ENCODE peak calls at places on chromosome 1, in four cellular contexts. B is psoas muscle, D is cardiac muscle cell, G is heart right ventricle. E is an unnamed sample.

GRCh38 chr1:24418898-24419628 is 3.5 kb downstream of the NIPAL3 start:
- DNase-seq in B (no peak), D (peak), G (no peak), E (peak)

GRCh38 chr1:38246955-38247952 is 200.7 kb upstream of the POU3F1 start:
- DNase-seq in B (no peak), D (no peak), G (no peak), E (peak)

GRCh38 chr1:62230724-62231123 is 36.1 kb downstream of the L1TD1 start:
- DNase-seq in B (no peak), D (peak), G (no peak), E (peak)

GRCh38 chr1:188169971-188170370 is 1341.2 kb downstream of the PLA2G4A start:
- DNase-seq in B (no peak), D (no peak), G (no peak), E (no peak)

GRCh38 chr1:209561561-209561960 is 22.0 kb upstream of the CAMK1G start:
- DNase-seq in B (no peak), D (no peak), G (no peak), E (no peak)

GRCh38 chr1:103942029-103942428 is 192.3 kb downstream of the AMY1C start:
- DNase-seq in B (no peak), D (no peak), G (no peak), E (no peak)

GRCh38 chr1:182015360-182015759 is 46.2 kb downstream of the ZNF648 start:
- DNase-seq in B (no peak), D (no peak), G (no peak), E (peak)

GRCh38 chr1:234612352-234613127 is 2.6 kb upstream of the IRF2BP2 start:
- DNase-seq in B (peak), D (peak), G (peak), E (peak)

GRCh38 chr1:77282187-77282865 is 507 bp downstream of the AK5 start:
- DNase-seq in B (peak), D (no peak), G (no peak), E (peak)

GRCh38 chr1:53971718-53972117 is 25.6 kb downstream of the LRRC42 start:
- DNase-seq in B (no peak), D (no peak), G (no peak), E (no peak)

GRCh38 chr1:30014031-30014430 is 709.4 kb downstream of the MATN1 start:
- DNase-seq in B (no peak), D (no peak), G (no peak), E (no peak)
- TF ChIP-seq CTCF in B (no peak), D (no peak), G (no peak), E (no peak)

DNA sequence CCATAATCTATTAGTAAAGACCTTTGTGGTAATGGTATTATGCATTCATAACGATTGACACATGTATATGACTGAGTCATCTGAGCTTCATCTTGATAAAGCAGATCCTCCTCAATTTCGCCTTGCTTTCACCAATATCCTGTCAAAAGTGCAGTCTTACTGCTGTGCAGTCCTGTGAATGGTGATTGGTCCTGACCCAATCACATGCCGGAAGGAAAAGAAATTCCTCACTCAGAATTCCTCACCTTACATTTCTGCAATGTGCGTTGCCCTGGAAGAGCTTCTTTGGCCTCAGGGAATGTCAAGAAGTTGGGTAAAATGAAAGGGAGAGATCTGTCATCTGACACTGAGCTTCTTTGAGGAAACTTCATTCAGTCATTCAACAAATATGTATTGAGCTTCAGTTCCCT is 121.0 kb upstream of the TSPAN2 start:
- DNase-seq in B (no peak), D (no peak), G (no peak), E (peak)
- H3K4me3 ChIP-seq in B (no peak), D (no peak), G (no peak), E (no peak)

DNA sequence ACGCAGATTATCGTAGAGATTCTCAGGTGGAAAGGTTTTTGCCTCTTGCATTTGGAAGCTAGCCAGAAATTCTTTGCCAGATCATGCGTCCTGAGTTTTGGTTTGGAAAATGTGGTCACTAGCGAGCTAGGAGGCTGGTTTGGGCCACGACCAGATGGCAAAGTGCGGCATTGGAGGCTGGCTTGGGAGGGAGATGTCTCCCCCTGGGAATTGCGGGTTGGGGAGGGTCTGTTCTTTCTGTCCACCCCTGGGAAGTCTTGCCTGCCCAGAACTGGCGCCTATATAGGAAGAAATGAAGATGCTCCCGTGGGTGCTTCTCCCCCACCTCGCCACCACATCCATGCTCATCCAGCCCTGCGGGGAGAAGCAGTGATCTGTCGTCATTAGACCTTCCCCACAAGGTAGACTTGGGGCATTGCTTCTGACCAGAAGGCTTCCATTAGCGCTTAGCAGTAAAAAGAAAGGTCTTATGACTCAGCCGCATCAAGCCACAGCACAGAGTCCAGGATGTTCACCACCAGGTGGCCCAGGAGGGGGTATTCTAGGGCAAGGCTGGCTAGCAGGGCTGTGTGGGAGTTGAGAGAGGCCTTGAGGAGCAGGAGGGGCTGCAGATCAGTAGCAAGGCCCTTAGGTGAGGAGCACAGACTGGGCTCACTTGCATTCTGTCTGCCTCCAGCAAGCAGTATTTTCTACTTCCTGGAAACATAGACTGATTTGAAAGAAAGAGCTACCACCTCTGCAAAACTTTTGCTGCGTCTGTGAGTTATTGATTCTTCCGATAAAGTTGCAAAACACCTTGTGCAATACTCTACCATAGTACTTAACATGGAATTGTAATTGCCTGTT is 1.5 kb upstream of the PTP4A2 start:
- DNase-seq in B (peak), D (peak), G (peak), E (peak)
- TF ChIP-seq CTCF in B (peak), D (peak), G (no peak), E (peak)

GRCh38 chr1:29238601-29238964 is 2.3 kb downstream of the PTPRU start:
- DNase-seq in B (no peak), D (no peak), G (no peak), E (no peak)
- H3K4me3 ChIP-seq in B (peak), D (no peak), G (peak), E (no peak)

DNA sequence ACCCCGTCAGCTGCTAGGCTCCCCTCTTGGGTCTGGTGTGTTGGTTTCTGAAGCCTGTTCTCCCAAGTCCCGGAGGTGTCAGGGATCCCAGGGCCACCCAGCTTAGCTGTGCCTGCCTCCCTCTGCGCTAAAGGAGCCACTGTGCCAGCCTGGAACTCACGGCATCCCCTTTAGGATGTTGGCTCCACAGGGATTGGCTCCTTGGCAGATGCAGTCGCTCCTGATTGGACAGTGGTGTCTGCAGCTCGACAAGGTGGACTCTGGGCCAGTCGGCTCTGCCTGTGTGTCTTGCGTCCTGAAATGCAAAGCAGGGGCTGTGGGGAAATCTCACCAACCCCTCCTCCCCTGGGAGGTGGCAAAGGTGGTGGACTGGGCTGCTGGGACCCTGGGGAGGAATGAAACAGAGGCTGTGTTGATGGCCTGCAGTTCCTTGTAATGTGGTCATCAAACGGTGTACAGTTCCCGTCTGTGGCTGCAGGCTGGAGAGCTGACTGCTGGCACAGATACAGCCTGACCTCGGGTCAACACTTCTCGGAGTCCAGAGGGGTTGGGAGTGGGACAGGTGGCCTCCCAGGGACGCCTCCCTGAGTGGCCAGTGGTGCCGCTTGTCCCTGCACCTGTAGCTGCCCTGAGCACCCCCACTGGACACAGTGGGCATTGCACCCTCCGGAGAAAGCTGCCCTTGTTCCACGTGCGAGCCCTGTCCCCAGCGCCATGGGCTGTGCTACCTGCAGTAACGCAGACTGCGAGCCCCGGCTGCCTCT is 11.5 kb upstream of the KCNAB2 start:
- DNase-seq in B (peak), D (peak), G (peak), E (peak)
- TF ChIP-seq CTCF in B (peak), D (peak), G (peak), E (peak)

GRCh38 chr1:57422271-57423134 is 1.4 kb downstream of the DAB1 start:
- DNase-seq in B (no peak), D (peak), G (no peak), E (peak)

GRCh38 chr1:57423135-57424131 is at the start of gene DAB1:
- DNase-seq in B (no peak), D (peak), G (no peak), E (peak)

GRCh38 chr1:57421366-57421765 is 2.5 kb downstream of the DAB1 start:
- DNase-seq in B (no peak), D (peak), G (no peak), E (no peak)

GRCh38 chr1:57424231-57425027 is 569 bp upstream of the DAB1 start:
- DNase-seq in B (no peak), D (peak), G (peak), E (peak)
- H3K4me3 ChIP-seq in B (peak), D (peak), G (peak), E (peak)